ENCODE peak calls at places on chromosomes 13 and 19, in eight cellular contexts. N, O, H, F, J, V, L and S are unnamed samples. For H3K4me1 and H3K9me3, the result is how much of the 10 kb centered on the place peaks cover.

GRCh38 chr13:30421093-30422055 is 919 bp upstream of the UBE2L5 start:
- DNase-seq in V (no peak), F (peak), O (peak), L (peak), J (peak), H (peak), N (peak), S (peak)

GRCh38 chr13:24251525-24251924 is 57.9 kb upstream of the C1QTNF9 start:
- DNase-seq in N (no peak), J (no peak), O (no peak), F (peak), L (no peak), V (no peak), H (no peak), S (no peak)

GRCh38 chr13:73480784-73481183 is 422.0 kb downstream of the KLF5 start:
- DNase-seq in J (no peak), O (no peak), H (no peak), N (no peak), V (no peak), F (no peak), L (no peak), S (no peak)

GRCh38 chr13:74070065-74070464 is 64.1 kb downstream of the KLF12 start:
- DNase-seq in O (no peak), F (peak), H (no peak), L (no peak), V (no peak), J (peak), N (no peak), S (no peak)

GRCh38 chr13:90701264-90701663 is 646.2 kb upstream of the MIR17HG start:
- DNase-seq in N (no peak), L (no peak), F (no peak), J (no peak), H (no peak), V (no peak), O (no peak), S (no peak)

GRCh38 chr19:3710265-3710812 is 2.2 kb downstream of the TJP3 start:
- DNase-seq in V (peak), O (peak), L (peak), N (peak), H (peak), F (no peak), J (no peak), S (peak)

GRCh38 chr13:29850213-29850898 is at the start of gene UBL3:
- DNase-seq in F (peak), V (peak), O (peak), H (peak), N (peak), L (peak), J (peak), S (peak)

GRCh38 chr13:99228737-99229691 is 28.4 kb downstream of the UBAC2 start:
- DNase-seq in F (no peak), J (peak), L (no peak), O (no peak), H (no peak), N (no peak), V (peak), S (no peak)

GRCh38 chr19:2636142-2636896 is 66.2 kb downstream of the GNG7 start:
- DNase-seq in F (no peak), V (no peak), J (no peak), L (no peak), O (no peak), N (no peak), H (no peak), S (no peak)

GRCh38 chr13:66657165-66657895 is 572.8 kb downstream of the PCDH9 start:
- DNase-seq in V (peak), J (no peak), N (peak), L (no peak), F (no peak), O (no peak), H (no peak), S (peak)

GRCh38 chr13:97921146-97921776 is 32.2 kb upstream of the IPO5 start:
- DNase-seq in L (no peak), F (no peak), J (no peak), N (no peak), H (no peak), O (no peak), V (no peak), S (peak)

GRCh38 chr19:1235625-1236538 is 1.9 kb downstream of the CBARP start:
- DNase-seq in N (no peak), O (no peak), J (no peak), F (no peak), H (no peak), V (no peak), L (no peak), S (no peak)

GRCh38 chr13:65064967-65065366 is 2165.2 kb downstream of the PCDH9 start:
- DNase-seq in N (no peak), V (no peak), L (no peak), J (no peak), H (no peak), F (no peak), O (no peak), S (no peak)

GRCh38 chr19:8110931-8111330 is 38.5 kb downstream of the FBN3 start:
- DNase-seq in L (peak), V (no peak), N (no peak), H (no peak), F (no peak), O (no peak), J (no peak), S (no peak)

GRCh38 chr19:7783991-7784421 is 21.0 kb downstream of the CLEC4M start:
- DNase-seq in J (no peak), H (no peak), N (no peak), V (peak), L (no peak), O (no peak), F (no peak), S (peak)

GRCh38 chr13:80048802-80049201 is 292.1 kb downstream of the SPRY2 start:
- DNase-seq in O (peak), H (peak), L (peak), J (peak), N (peak), F (no peak), V (no peak), S (peak)

GRCh38 chr13:45364876-45365557 is 24.0 kb upstream of the TPT1 start:
- DNase-seq in L (no peak), H (no peak), V (no peak), F (no peak), O (no peak), N (no peak), J (no peak), S (no peak)

GRCh38 chr13:42137856-42138537 is 89.5 kb downstream of the DGKH start:
- DNase-seq in O (no peak), F (no peak), J (no peak), L (no peak), V (no peak), N (no peak), H (no peak), S (no peak)

GRCh38 chr19:1260749-1261511 is 8.2 kb upstream of the CIRBP start:
- DNase-seq in N (peak), F (peak), J (peak), L (peak), H (peak), V (peak), O (peak), S (peak)

GRCh38 chr19:14434543-14435319 is 1.6 kb downstream of the PKN1 start:
- DNase-seq in H (peak), O (peak), F (no peak), N (peak), J (no peak), L (peak), V (peak), S (peak)

DNA sequence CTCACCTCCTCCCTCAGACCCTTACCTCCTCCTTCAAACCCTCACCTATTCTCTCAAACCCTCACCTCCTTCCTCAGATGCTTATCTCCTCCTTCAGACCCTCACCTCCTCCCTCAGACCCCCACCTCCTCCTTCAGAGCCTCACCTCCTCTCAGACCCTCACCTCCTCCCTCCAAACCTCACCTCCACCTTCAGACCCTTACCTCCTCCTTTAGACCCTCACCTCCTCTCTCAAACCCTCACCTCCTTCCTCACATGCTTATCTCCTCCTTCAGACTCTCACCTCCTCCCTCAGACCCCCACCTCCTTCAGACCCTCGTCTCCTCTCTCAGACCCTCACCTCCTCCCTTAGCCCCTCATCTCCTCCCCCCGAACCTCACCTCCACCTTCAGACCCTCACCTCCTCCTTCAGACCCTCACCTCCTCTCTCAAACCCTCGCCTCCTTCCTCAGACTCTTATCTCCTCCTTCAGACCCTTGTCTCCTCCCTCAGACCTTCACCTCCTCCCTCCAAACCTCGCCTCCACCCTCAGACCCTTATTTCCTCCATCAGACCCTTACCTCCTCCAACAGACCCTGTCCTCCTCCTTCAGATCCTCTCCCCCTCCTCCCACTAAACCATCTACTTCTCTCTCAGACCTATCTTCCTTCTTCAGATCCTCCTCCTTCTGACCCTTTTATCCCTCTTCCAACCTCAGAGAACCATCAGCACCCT is 2.5 kb upstream of the BCL3 start:
- DNase-seq in L (no peak), N (no peak), V (no peak), F (no peak), O (no peak), H (no peak), J (no peak), S (no peak)
- H3K4me1 ChIP-seq in L (under half), N (under half), V (half or more), F (under half), O (under half), H (under half), J (under half), S (under half)

DNA sequence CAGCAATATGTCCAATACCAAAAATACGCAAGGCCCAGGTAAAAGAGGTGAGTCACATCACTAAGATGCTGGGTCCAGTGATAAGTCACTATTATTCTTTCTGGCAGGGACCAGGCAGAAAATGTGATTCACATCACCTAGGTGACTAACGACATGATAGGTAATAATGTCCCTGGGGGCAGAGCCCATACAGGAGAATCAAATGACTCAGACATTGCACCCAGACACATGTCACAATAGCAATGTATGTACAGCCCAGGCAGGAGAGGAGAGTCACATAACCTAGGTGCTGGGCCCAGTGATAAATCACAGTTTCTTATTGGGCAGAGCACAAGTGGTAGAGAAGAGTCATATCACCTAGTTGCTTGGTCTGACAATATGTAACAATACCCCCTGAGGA is 28.9 kb upstream of the ZNF729 start:
- DNase-seq in N (no peak), L (no peak), J (no peak), H (no peak), F (no peak), V (no peak), O (no peak), S (no peak)
- H3K9me3 ChIP-seq in N (under half), L (under half), J (under half), H (under half), F (under half), V (half or more), O (under half), S (under half)

GRCh38 chr13:110345701-110346100 is 38.6 kb downstream of the COL4A2 start:
- DNase-seq in L (no peak), H (peak), F (no peak), N (no peak), V (no peak), J (no peak), O (no peak), S (no peak)
- H3K4me1 ChIP-seq in L (under half), H (under half), F (under half), N (under half), V (under half), J (under half), O (under half), S (under half)

GRCh38 chr19:23065306-23065705 is 51.5 kb upstream of the ZNF730 start:
- DNase-seq in H (no peak), V (no peak), N (no peak), O (no peak), L (no peak), J (no peak), F (no peak), S (no peak)
- H3K9me3 ChIP-seq in H (under half), V (half or more), N (under half), O (under half), L (under half), J (under half), F (under half), S (under half)